ENCODE peak calls at places on chromosomes 2 and 18, in seven cellular contexts. S, L, O, A, Y, X and J are unnamed samples.

GRCh38 chr2:15842771-15843666 is 97.3 kb upstream of the MYCN start:
- DNase-seq in X (no peak), Y (peak; percentile 85), A (no peak), S (no peak), L (no peak), O (no peak), J (no peak)

GRCh38 chr18:62486290-62486964 is 36.4 kb upstream of the ZCCHC2 start:
- DNase-seq in X (no peak), O (peak; percentile 97), Y (no peak), L (peak; percentile 22), S (peak; percentile 62), A (no peak), J (peak; percentile 39)

GRCh38 chr2:182548031-182548950 is 121.5 kb upstream of the PDE1A start:
- DNase-seq in S (peak; percentile 35), L (peak; percentile 12), O (no peak), Y (no peak), X (no peak), A (no peak), J (peak; percentile 47)

GRCh38 chr2:198036029-198036879 is 231.9 kb downstream of the PLCL1 start:
- DNase-seq in L (no peak), X (no peak), A (no peak), Y (no peak), S (no peak), O (no peak), J (no peak)

GRCh38 chr2:10344105-10345066 is 41.7 kb downstream of the HPCAL1 start:
- DNase-seq in Y (peak; percentile 88), S (peak; percentile 17), X (no peak), A (no peak), L (no peak), O (no peak), J (no peak)

GRCh38 chr2:10171006-10171800 is 48.7 kb downstream of the RRM2 start:
- DNase-seq in X (no peak), O (no peak), S (no peak), Y (peak; percentile 58), A (no peak), L (no peak), J (no peak)

GRCh38 chr2:231709636-231709980 is 1.3 kb downstream of the PTMA start:
- DNase-seq in Y (peak; percentile 54), S (peak; percentile 21), X (peak; percentile 49), L (no peak), O (peak; percentile 36), A (no peak), J (no peak)

GRCh38 chr2:111534816-111535803 is 348.9 kb downstream of the ANAPC1 start:
- DNase-seq in Y (no peak), O (peak; percentile 14), A (no peak), X (no peak), S (peak; percentile 50), L (peak; percentile 69), J (peak; percentile 49)

GRCh38 chr18:35525795-35526475 is 28.2 kb upstream of the INO80C start:
- DNase-seq in O (no peak), A (no peak), X (no peak), Y (no peak), S (no peak), L (no peak), J (no peak)

GRCh38 chr2:1543776-1544477 is 130.7 kb downstream of the TPO start:
- DNase-seq in S (no peak), L (no peak), Y (no peak), X (no peak), O (no peak), A (no peak), J (no peak)
- TF ChIP-seq CTCF in S (no peak), L (no peak), Y (no peak), X (no peak), O (no peak), A (no peak), J (no peak)

GRCh38 chr2:949894-950626 is 589 bp upstream of the SNTG2 start:
- DNase-seq in O (no peak), X (no peak), Y (no peak), S (no peak), A (no peak), L (no peak), J (no peak)

GRCh38 chr2:949384-949893 is 1.2 kb upstream of the SNTG2 start:
- DNase-seq in S (no peak), A (no peak), O (no peak), Y (no peak), L (no peak), X (no peak), J (no peak)

GRCh38 chr2:953408-953807 is 2.8 kb downstream of the SNTG2 start:
- DNase-seq in S (no peak), X (no peak), L (no peak), A (no peak), O (no peak), Y (no peak), J (no peak)

GRCh38 chr2:950627-950992 is at the start of gene SNTG2:
- DNase-seq in A (no peak), X (peak; percentile 20), O (no peak), L (no peak), Y (peak; percentile 30), S (no peak), J (no peak)

DNA sequence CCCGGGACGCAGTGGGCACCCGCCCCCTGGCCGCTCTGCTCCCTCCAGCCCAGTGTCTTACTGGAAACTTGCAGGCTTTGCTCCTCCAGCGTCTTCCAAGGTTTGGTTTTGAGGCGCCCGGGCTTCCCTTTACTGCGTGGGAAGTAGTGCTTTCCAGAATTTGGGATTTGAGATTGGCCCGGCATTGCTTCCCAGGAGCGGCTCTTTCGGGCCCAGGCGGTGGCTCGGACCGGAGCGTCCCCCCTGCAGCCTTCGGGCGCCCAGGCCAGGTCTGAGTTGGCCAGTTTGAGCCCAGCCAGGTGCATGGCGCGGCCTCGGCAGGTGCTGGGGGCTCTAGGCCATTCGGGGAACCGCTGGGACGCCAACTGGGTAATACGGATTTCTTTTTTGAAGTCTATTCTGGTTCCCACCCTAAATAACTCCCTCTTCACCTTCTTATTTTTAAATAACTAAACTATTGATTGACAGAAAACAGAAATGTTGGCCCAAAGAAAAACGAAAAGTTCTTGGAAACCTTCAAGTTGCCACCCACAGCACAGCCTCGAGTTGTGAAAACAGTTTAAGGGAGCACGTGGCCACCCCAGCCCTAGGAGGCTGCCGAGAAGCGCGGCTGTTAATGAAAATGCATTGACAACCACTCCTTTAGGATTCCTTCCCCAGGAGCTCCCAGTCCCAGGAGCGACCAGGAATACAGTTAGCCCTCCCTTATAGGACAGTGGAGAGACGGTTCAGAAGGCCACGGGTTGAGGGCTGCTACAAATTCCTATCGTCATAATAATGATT is 766 bp downstream of the SNTG2 start:
- DNase-seq in X (no peak), A (no peak), O (no peak), L (no peak), S (no peak), Y (no peak), J (no peak)
- H3K4me3 ChIP-seq in X (peak overlapping the region; percentile 35), A (no peak overlapping the region), O (no peak overlapping the region), L (no peak overlapping the region), S (no peak overlapping the region), Y (no peak overlapping the region), J (no peak overlapping the region)

GRCh38 chr2:47539228-47539627 is 136.3 kb downstream of the MSH2 start:
- DNase-seq in Y (no peak), S (no peak), A (no peak), X (no peak), L (no peak), O (no peak), J (no peak)
- TF ChIP-seq CTCF in Y (peak; percentile 33), S (peak; percentile 23), A (peak; percentile 31), X (peak; percentile 17), L (no peak), O (peak; percentile 26), J (peak; percentile 16)

DNA sequence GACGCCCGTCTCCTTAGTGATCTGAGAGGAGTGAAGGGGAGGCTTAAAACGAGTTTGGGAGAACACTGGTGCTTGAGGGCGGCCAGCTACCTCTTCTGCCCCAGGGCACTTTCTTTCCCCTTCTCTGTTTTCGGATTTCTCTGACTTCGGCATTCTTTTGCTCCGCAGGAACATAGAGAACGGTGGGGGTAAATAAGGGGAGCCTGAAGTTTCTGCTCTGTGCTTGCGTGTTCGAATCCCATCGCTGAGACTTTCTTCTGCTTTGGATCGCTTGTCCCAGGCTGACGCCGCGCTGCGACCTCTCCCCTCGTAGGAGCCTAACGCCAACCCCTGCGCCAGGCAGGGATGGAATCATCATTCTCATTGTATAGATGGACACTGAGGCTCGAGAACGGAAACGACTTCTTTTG is 3.0 kb upstream of the DLX2 start:
- DNase-seq in A (no peak), S (no peak), Y (no peak), X (no peak), L (no peak), O (no peak), J (no peak)
- H3K4me3 ChIP-seq in A (no peak overlapping the region), S (peak overlapping the region; percentile 48), Y (peak overlapping the region; percentile 16), X (no peak overlapping the region), L (peak overlapping the region; percentile 35), O (no peak overlapping the region), J (peak overlapping the region; percentile 57)

DNA sequence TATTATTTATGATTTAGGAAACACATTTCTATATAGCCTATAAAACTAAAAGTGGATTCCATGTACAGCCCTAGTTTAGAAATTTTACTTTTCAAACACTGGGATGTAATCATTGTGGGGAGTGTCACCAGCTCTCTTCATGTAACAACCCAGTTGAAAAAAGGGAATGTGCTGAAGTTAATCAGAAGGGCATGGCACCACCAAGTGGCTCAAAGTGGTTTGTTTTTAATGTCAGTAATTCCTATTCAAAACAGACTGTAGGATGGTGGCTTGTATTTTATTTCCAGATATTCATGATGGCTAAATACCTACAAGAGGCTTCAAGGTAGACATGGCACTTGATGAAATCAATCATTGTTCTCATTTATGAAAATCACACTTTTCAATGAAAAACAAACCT is 58.1 kb upstream of the TMEM182 start:
- DNase-seq in S (peak; percentile 39), L (peak; percentile 26), X (no peak), O (peak; percentile 50), Y (no peak), A (no peak), J (peak; percentile 44)
- TF ChIP-seq CTCF in S (peak; percentile 49), L (peak; percentile 34), X (peak; percentile 34), O (peak; percentile 70), Y (peak; percentile 27), A (peak; percentile 34), J (peak; percentile 39)

DNA sequence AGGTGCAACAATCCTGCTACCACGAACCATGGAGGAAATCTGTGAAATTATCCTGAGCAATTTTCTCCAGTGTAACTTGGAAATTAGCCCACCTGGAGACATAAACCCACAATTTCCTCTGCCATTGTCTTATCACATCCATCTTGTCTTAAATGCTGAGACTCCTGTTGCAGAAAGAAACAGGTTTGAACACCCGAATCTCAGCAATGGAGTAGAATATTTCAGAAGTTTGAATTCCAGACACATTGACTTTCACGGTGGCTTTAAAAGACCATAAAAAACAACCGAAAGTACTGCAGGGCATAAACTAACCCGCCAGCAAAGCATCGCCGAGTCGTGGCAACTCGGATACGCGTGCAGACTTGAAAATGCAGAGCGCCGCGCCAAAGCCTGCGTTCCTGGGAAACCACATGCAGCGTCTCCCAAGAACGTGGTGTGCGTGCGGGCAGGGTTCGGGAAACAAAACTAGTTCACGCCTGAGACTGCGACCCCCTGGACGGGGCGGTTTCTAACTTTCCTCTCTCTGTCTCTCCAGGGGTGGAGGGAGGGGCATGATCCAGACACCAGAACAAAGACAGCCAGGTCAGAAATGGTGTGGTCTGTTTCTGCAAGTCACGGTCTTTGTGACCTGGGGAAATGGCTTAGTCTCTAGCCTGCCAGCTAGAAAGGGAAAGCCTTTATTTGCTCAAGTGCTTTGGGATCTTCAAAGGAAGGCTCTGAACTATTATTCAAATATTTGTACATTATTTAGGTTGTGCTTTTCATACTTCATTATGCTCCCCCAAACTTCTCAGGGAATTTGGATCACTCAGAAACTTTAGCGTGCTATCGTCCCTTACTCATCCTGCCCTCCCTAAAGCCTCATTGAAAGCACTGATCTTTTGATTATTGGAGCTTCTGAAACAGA is 26.9 kb upstream of the KCTD1 start:
- DNase-seq in S (peak; percentile 40), X (peak; percentile 5), O (peak; percentile 79), L (peak; percentile 71), A (no peak), Y (peak; percentile 43), J (peak; percentile 52)
- H3K4me3 ChIP-seq in S (peak overlapping the region; percentile 40), X (peak overlapping the region; percentile 30), O (peak overlapping the region; percentile 48), L (peak overlapping the region; percentile 49), A (peak overlapping the region; percentile 39), Y (peak overlapping the region; percentile 70), J (peak overlapping the region; percentile 45)